ENCODE peak calls at places on chromosomes 4 and X, in ten cellular contexts. F is activated B cell treated with CpG ODN at 0.5 μM for 24 hours, U is upper lobe of left lung, H is Panc1, A is ovary, L is SK-N-SH, R is lung, P is nephron progenitor cell, N is bronchial epithelial cell, B is astrocyte of the spinal cord. E is an unnamed sample.

GRCh38 chr4:76187152-76187551 is 26.5 kb downstream of the SCARB2 start:
- DNase-seq in R (no peak), N (no peak), U (no peak), L (no peak), P (no peak), A (no peak), F (no peak), B (no peak), H (no peak), E (no peak)

GRCh38 chr4:15469402-15470148 is at the start of gene CC2D2A:
- DNase-seq in P (peak; percentile 10), R (no peak), A (no peak), N (peak; percentile 56), U (no peak), H (no peak), B (peak; percentile 78), L (peak; percentile 42), F (no peak), E (peak; percentile 18)

GRCh38 chrX:101390664-101391525 is at the start of gene RPL36A:
- DNase-seq in P (peak; percentile 78), B (peak; percentile 93), R (peak; percentile 86), U (peak; percentile 92), A (peak; percentile 83), F (peak; percentile 61), H (peak; percentile 81), N (peak; percentile 77), L (peak; percentile 83), E (peak; percentile 84)

GRCh38 chr4:173171098-173171497 is 2.5 kb downstream of the GALNT7 start:
- DNase-seq in P (no peak), F (no peak), U (no peak), R (no peak), B (peak; percentile 44), H (no peak), L (peak; percentile 57), N (peak; percentile 62), A (no peak), E (no peak)

GRCh38 chrX:123859409-123859827 is 435 bp upstream of the XIAP start:
- DNase-seq in F (no peak), L (peak; percentile 36), H (no peak), U (no peak), A (peak; percentile 77), P (peak; percentile 69), R (no peak), N (peak; percentile 56), B (no peak), E (peak; percentile 65)

GRCh38 chr4:113869743-113870375 is 108.3 kb upstream of the CAMK2D start:
- DNase-seq in F (peak; percentile 40), P (no peak), L (no peak), B (peak; percentile 61), A (no peak), N (peak; percentile 88), R (no peak), U (no peak), H (no peak), E (no peak)

GRCh38 chrX:53678667-53679066 is 7.9 kb downstream of the HUWE1 start:
- DNase-seq in N (peak; percentile 11), R (no peak), A (no peak), F (no peak), P (no peak), L (no peak), U (no peak), B (no peak), H (no peak), E (no peak)

GRCh38 chr4:159105761-159106243 is 2.9 kb downstream of the RAPGEF2 start:
- DNase-seq in H (no peak), U (no peak), N (peak; percentile 80), B (peak; percentile 88), L (no peak), P (peak; percentile 1), A (no peak), F (no peak), R (no peak), E (no peak)

GRCh38 chr4:38177792-38178665 is 217.8 kb downstream of the PTTG2 start:
- DNase-seq in N (no peak), F (no peak), U (peak; percentile 90), B (no peak), A (peak; percentile 62), L (no peak), H (no peak), R (peak; percentile 83), P (no peak), E (no peak)

GRCh38 chr4:176287546-176287945 is 18.5 kb upstream of the ASB5 start:
- DNase-seq in R (no peak), L (no peak), F (no peak), P (no peak), H (no peak), N (no peak), B (no peak), U (no peak), A (no peak), E (no peak)

GRCh38 chr4:138919094-138919936 is 96.3 kb upstream of the NOCT start:
- DNase-seq in B (peak; percentile 80), R (peak; percentile 76), N (peak; percentile 70), A (peak; percentile 50), H (no peak), P (peak; percentile 79), U (no peak), L (peak; percentile 54), F (no peak), E (peak; percentile 89)

GRCh38 chrX:107700317-107700774 is 72.0 kb downstream of the PRPS1 start:
- DNase-seq in N (peak; percentile 72), H (no peak), B (peak; percentile 58), A (no peak), U (no peak), L (no peak), R (no peak), F (no peak), P (no peak), E (no peak)

GRCh38 chrX:39726810-39727209 is 370.9 kb downstream of the BCOR start:
- DNase-seq in P (no peak), L (peak; percentile 63), H (no peak), N (no peak), U (no peak), A (peak; percentile 35), R (no peak), B (peak; percentile 50), F (no peak), E (peak; percentile 83)

GRCh38 chr4:152045397-152045780 is 284.6 kb upstream of the GATB start:
- DNase-seq in U (no peak), A (no peak), F (no peak), B (no peak), N (no peak), H (no peak), R (no peak), L (no peak), P (no peak), E (no peak)

GRCh38 chr4:184362338-184362737 is 112.0 kb downstream of the IRF2 start:
- DNase-seq in U (no peak), H (no peak), R (no peak), N (peak; percentile 32), F (no peak), L (no peak), A (no peak), P (no peak), B (no peak), E (no peak)

GRCh38 chr4:2484993-2485392 is 16.1 kb downstream of the RNF4 start:
- DNase-seq in P (no peak), B (no peak), A (peak; percentile 31), N (peak; percentile 11), U (no peak), F (peak; percentile 64), R (peak; percentile 73), L (no peak), H (no peak), E (no peak)

GRCh38 chrX:43745938-43746721 is 90.0 kb downstream of the MAOA start:
- DNase-seq in U (no peak), F (no peak), B (peak; percentile 7), H (no peak), A (no peak), R (no peak), L (no peak), P (no peak), N (no peak), E (no peak)

DNA sequence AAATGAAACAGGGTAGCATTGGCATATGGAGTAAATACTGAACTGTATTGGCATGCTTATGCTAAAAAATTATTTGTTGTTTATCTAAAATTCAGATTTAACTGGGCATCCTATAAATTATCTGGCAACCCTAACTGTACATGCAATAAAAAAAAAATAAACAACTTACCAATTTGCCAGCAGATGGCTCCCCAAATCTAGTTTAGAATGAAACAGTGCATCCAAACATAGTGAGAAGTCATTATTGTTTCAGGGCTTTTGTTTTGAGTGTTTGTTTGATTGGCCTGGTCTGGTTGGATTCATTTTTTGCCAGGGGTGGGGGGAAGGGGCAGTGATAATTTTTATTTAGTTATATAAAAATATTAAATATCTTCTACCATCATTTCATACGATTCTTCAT is 12.8 kb upstream of the NSUN7 start:
- DNase-seq in R (no peak), P (no peak), F (no peak), U (no peak), H (peak; percentile 25), N (peak; percentile 42), A (no peak), L (peak; percentile 53), B (peak; percentile 47), E (no peak)
- TF ChIP-seq CTCF in R (peak; percentile 15), P (peak; percentile 12), F (no peak), U (peak; percentile 18), H (peak; percentile 44), N (peak; percentile 21), A (no peak), L (peak; percentile 65), B (peak; percentile 24), E (no peak)

GRCh38 chrX:151852294-151852693 is 60.4 kb upstream of the MAGEA4 start:
- DNase-seq in B (no peak), R (no peak), F (no peak), H (no peak), U (no peak), P (no peak), A (no peak), L (no peak), N (no peak), E (no peak)
- TF ChIP-seq CTCF in B (no peak), R (no peak), F (no peak), H (peak; percentile 16), U (no peak), P (no peak), A (no peak), L (peak; percentile 46), N (no peak), E (no peak)

DNA sequence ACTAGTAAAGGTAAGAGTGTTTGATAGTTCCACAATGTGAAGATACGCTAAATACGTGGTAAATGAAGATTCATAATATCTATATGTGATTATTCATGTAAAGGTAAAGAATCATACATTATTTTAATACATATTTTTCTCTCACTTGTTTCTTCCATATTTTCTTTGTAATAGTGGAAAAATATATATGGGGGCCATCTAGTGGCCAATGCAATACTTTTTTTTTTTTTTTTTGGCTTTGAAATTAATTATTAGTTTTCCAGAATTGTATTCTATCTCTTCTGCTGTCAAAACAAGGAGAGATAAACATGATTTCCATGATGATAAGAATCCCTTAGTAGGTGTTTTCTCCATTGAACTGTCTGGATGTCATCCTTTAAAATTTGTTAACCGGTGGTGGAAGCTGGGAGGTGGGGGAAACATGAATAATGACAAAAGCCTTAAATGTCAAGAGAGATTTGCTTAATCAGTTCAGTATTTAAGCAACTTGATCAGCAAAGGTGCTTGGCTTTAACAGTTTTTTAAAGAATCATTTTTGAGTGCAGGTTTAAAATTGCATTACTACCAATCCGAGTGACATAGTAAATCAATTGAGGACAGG is 508.7 kb upstream of the HTR2C start:
- DNase-seq in R (no peak), B (peak; percentile 2), A (no peak), U (no peak), F (no peak), H (no peak), P (no peak), L (peak; percentile 4), N (no peak), E (no peak)
- TF ChIP-seq CTCF in R (no peak), B (peak; percentile 30), A (no peak), U (no peak), F (no peak), H (peak; percentile 41), P (peak; percentile 56), L (peak; percentile 75), N (no peak), E (peak; percentile 30)

GRCh38 chrX:131331152-131331551 is 42.0 kb upstream of the IGSF1 start:
- DNase-seq in L (no peak), U (no peak), F (no peak), H (no peak), R (no peak), P (no peak), B (no peak), A (no peak), N (no peak), E (no peak)
- TF ChIP-seq CTCF in L (peak; percentile 19), U (no peak), F (no peak), H (peak; percentile 9), R (no peak), P (no peak), B (no peak), A (no peak), N (no peak), E (no peak)